ENCODE peak calls at places on chromosomes 2 and 18, in four cellular contexts. L, F, W and X are unnamed samples.

GRCh38 chr2:107062173-107062572 is 176.2 kb upstream of the ST6GAL2 start:
- DNase-seq in L (peak), F (no peak), W (no peak), X (no peak)

GRCh38 chr2:46336560-46336959 is 39.4 kb downstream of the EPAS1 start:
- DNase-seq in L (no peak), F (peak), W (no peak), X (no peak)

GRCh38 chr2:145203931-145204330 is 684.0 kb upstream of the ZEB2 start:
- DNase-seq in L (no peak), F (no peak), W (no peak), X (no peak)

GRCh38 chr18:957829-958228 is 53.2 kb downstream of the ADCYAP1 start:
- DNase-seq in L (no peak), F (no peak), W (no peak), X (no peak)

GRCh38 chr18:6741290-6741689 is 11.8 kb downstream of the ARHGAP28 start:
- DNase-seq in L (no peak), F (peak), W (no peak), X (no peak)

GRCh38 chr2:144230057-144230451 is 289.9 kb downstream of the ZEB2 start:
- DNase-seq in L (no peak), F (no peak), W (no peak), X (no peak)

GRCh38 chr18:77065221-77065981 is 67.2 kb downstream of the MBP start:
- DNase-seq in L (no peak), F (peak), W (peak), X (no peak)

GRCh38 chr18:32324173-32324572 is 134.3 kb downstream of the MEP1B start:
- DNase-seq in L (no peak), F (no peak), W (no peak), X (no peak)

GRCh38 chr2:46977899-46978298 is 62.3 kb upstream of the MCFD2 start:
- DNase-seq in L (no peak), F (no peak), W (no peak), X (no peak)

GRCh38 chr18:39596216-39596615 is 2030.6 kb upstream of the CELF4 start:
- DNase-seq in L (no peak), F (no peak), W (no peak), X (no peak)

GRCh38 chr2:30410217-30410616 is 36.8 kb upstream of the LCLAT1 start:
- DNase-seq in L (no peak), F (no peak), W (no peak), X (no peak)

GRCh38 chr2:214549946-214550345 is 139.1 kb downstream of the VWC2L start:
- DNase-seq in L (no peak), F (no peak), W (no peak), X (no peak)

GRCh38 chr2:143261986-143262784 is 133.0 kb downstream of the ARHGAP15 start:
- DNase-seq in L (no peak), F (peak), W (peak), X (no peak)

GRCh38 chr2:25672500-25673169 is 742 bp downstream of the DTNB start:
- DNase-seq in L (peak), F (peak), W (peak), X (peak)

GRCh38 chr18:63182247-63182771 is 137.3 kb downstream of the BCL2 start:
- DNase-seq in L (peak), F (peak), W (no peak), X (no peak)

GRCh38 chr2:101109451-101110140 is 41.6 kb downstream of the TBC1D8 start:
- DNase-seq in L (no peak), F (no peak), W (no peak), X (no peak)

GRCh38 chr2:227614246-227614645 is 394 bp downstream of the SCYGR3 start:
- DNase-seq in L (no peak), F (no peak), W (no peak), X (no peak)

GRCh38 chr2:29281585-29281984 is 166.4 kb downstream of the CLIP4 start:
- DNase-seq in L (no peak), F (peak), W (no peak), X (no peak)

GRCh38 chr18:62389761-62390481 is 64.8 kb downstream of the TNFRSF11A start:
- DNase-seq in L (no peak), F (no peak), W (no peak), X (no peak)

GRCh38 chr2:18398833-18399232 is 161.6 kb downstream of the RDH14 start:
- DNase-seq in L (no peak), F (no peak), W (no peak), X (no peak)

GRCh38 chr2:53787911-53788289 is 1.1 kb downstream of the ERLEC1 start:
- DNase-seq in L (no peak), F (peak), W (no peak), X (no peak)

GRCh38 chr18:48886520-48887293 is 64.1 kb downstream of the SMAD7 start:
- DNase-seq in L (no peak), F (no peak), W (no peak), X (no peak)

GRCh38 chr18:8854962-8855361 is 149.6 kb downstream of the MTCL1 start:
- DNase-seq in L (no peak), F (no peak), W (no peak), X (no peak)

GRCh38 chr2:224691563-224691962 is 24.6 kb downstream of the CCDC195 start:
- DNase-seq in L (no peak), F (no peak), W (no peak), X (no peak)

GRCh38 chr2:69046221-69046662 is 33.3 kb downstream of the ANTXR1 start:
- DNase-seq in L (no peak), F (no peak), W (no peak), X (no peak)

DNA sequence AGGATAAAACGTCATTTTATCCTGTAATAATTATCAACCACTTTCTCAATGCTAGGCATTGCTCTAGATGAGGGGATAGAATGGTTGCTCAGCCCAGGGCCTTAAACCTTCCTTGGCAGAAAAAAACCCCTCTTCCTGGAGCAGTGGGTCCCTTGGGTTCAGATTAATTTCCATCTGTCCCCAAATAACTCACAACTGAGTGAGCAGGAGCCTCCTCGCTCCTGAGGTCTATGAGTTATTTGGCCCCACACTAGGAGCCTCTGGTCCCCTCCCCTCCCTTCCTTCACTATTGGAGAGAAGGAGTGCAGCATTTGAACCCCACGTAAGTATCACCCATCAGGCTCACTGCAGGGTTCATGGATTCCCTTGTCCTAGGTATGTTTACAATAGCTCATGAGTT is 157.5 kb upstream of the FHL2 start:
- DNase-seq in L (no peak), F (no peak), W (no peak), X (no peak)
- H3K4me3 ChIP-seq in L (no peak), F (no peak), W (no peak), X (no peak)

GRCh38 chr2:62198237-62198633 is 2.3 kb downstream of the B3GNT2 start:
- DNase-seq in L (no peak), F (no peak), W (no peak), X (no peak)
- H3K4me3 ChIP-seq in L (no peak), F (no peak), W (peak), X (peak)

GRCh38 chr2:10753156-10753555 is 31.7 kb downstream of the ATP6V1C2 start:
- DNase-seq in L (no peak), F (no peak), W (no peak), X (no peak)
- H3K4me3 ChIP-seq in L (no peak), F (no peak), W (no peak), X (no peak)

GRCh38 chr2:217920879-217921603 is 81.8 kb downstream of the TNS1 start:
- DNase-seq in L (no peak), F (no peak), W (no peak), X (no peak)
- H3K4me3 ChIP-seq in L (no peak), F (no peak), W (no peak), X (peak)

GRCh38 chr18:65035701-65036100 is 715.1 kb upstream of the CDH7 start:
- DNase-seq in L (no peak), F (no peak), W (no peak), X (no peak)
- H3K4me3 ChIP-seq in L (no peak), F (no peak), W (no peak), X (no peak)

GRCh38 chr2:80302465-80303005 is 2.0 kb downstream of the LRRTM1 start:
- DNase-seq in L (no peak), F (no peak), W (no peak), X (no peak)
- H3K4me3 ChIP-seq in L (no peak), F (no peak), W (no peak), X (no peak)

DNA sequence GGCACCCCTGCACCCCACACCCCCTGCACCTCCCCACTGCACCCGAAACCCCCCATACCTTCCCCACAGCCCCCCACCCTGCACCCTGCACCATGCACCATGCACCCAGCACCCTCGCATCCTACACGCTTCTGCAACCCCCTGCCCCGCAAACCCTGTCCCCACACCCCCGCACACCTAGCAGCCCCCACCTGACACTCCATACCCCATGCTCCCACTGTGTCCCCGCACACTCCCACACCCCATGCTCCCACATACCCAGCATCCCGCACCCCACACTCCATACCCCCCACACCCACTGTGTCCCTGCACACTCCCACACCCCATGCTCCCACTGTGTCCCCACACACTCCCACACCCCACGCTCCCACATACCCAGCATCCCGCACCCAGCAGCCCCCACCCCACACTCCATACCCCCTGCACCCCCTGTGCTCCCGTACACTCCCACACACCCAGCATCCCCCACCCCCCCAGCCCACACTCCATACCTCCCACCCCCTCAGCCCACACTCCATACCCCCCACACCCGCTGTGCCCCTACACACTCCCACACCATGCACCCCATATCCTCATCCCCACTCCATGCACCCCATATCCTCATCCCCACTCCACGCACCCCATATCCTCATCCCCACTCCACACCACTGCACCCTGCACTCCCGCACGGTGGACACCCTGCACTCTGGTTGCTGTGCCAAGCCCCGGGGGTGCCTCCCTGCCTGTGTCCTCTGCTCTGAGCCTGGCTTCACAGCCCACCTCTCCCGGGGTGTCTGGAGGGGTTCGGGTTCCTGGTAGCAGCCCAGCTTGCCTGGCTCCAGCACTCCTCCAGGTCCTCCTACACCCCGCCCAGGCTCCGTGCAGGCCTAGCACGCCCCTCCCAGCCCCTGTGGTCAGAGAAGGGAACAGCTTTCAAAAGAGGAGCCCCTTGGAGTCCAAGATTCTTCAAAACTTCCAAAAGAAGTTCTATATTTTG is 93.9 kb upstream of the CTDP1 start:
- DNase-seq in L (no peak), F (no peak), W (no peak), X (no peak)
- H3K4me3 ChIP-seq in L (no peak), F (no peak), W (no peak), X (no peak)

DNA sequence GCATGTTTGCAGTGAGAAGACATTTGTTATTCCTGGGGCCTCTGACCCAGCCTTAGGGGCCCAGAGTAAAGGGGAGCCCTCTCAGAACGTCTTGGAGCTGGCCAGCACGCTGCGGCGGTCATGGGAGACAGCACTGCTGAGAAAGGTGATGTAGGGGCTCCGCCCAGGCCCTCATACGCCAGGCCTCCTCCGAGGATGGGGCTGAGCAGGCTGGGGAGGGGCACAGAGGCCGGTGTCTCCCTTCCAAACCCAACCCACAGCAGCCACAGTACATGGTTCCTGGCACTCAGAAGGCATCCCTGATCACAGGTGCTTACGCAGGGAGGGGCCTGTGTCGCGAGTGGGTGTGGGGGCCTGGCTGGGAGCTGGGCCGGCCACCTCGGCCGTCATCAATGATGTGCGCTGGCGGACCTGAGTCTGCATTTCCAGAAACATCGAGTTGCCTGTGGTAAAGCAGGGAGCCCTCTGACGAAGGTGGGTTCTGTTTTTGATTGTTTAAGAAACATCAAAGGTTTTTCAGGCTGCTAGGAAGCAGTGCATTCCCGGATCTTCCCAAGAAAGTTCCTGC is 51.0 kb upstream of the PXDN start:
- DNase-seq in L (no peak), F (no peak), W (no peak), X (no peak)
- H3K4me3 ChIP-seq in L (no peak), F (no peak), W (no peak), X (no peak)